ENCODE peak calls at places on chromosome 12, in seven cellular contexts. T is brain microvascular endothelial cell; K is PC-3; Z is uterus; S is CD8-positive, alpha-beta T cell; L is CD8-positive, alpha-beta memory T cell; D is lower leg skin. B is an unnamed sample.

GRCh38 chr12:19846561-19846960 is 407.3 kb downstream of the AEBP2 start:
- DNase-seq in T (peak), K (peak), Z (no peak), S (no peak), L (no peak), D (no peak), B (no peak)

GRCh38 chr12:6866163-6866919 is 990 bp upstream of the TPI1 start:
- DNase-seq in T (no peak), K (no peak), Z (no peak), S (no peak), L (no peak), D (no peak), B (no peak)

GRCh38 chr12:94147991-94148840 is at the start of gene PLXNC1:
- DNase-seq in T (no peak), K (no peak), Z (peak), S (peak), L (peak), D (peak), B (no peak)

GRCh38 chr12:15038137-15038536 is 65.3 kb downstream of the PDE6H start:
- DNase-seq in T (no peak), K (no peak), Z (no peak), S (no peak), L (no peak), D (no peak), B (no peak)

GRCh38 chr12:124809878-124810277 is 53.8 kb downstream of the SCARB1 start:
- DNase-seq in T (no peak), K (peak), Z (no peak), S (no peak), L (no peak), D (no peak), B (no peak)

GRCh38 chr12:110816248-110816647 is 30.5 kb upstream of the CCDC63 start:
- DNase-seq in T (no peak), K (no peak), Z (no peak), S (no peak), L (no peak), D (no peak), B (no peak)

GRCh38 chr12:117470804-117471203 is 109.4 kb upstream of the NOS1 start:
- DNase-seq in T (no peak), K (peak), Z (no peak), S (no peak), L (no peak), D (no peak), B (no peak)

GRCh38 chr12:76757694-76758093 is 6.2 kb upstream of the ZDHHC17 start:
- DNase-seq in T (peak), K (no peak), Z (no peak), S (no peak), L (no peak), D (no peak), B (no peak)

GRCh38 chr12:55847603-55848329 is 5.0 kb upstream of the MMP19 start:
- DNase-seq in T (peak), K (peak), Z (peak), S (no peak), L (no peak), D (peak), B (no peak)

GRCh38 chr12:111503116-111503515 is 96.0 kb downstream of the ATXN2 start:
- DNase-seq in T (no peak), K (no peak), Z (no peak), S (no peak), L (no peak), D (no peak), B (no peak)

GRCh38 chr12:54991161-54991991 is 6.8 kb upstream of the TESPA1 start:
- DNase-seq in T (no peak), K (no peak), Z (no peak), S (no peak), L (no peak), D (no peak), B (peak)

GRCh38 chr12:7934560-7935463 is 1.2 kb downstream of the SLC2A3 start:
- DNase-seq in T (no peak), K (no peak), Z (no peak), S (no peak), L (no peak), D (no peak), B (no peak)

GRCh38 chr12:5441497-5442236 is 9.8 kb downstream of the NTF3 start:
- DNase-seq in T (peak), K (peak), Z (no peak), S (no peak), L (no peak), D (no peak), B (no peak)

GRCh38 chr12:130716918-130717306 is 813 bp upstream of the RIMBP2 start:
- DNase-seq in T (no peak), K (no peak), Z (no peak), S (no peak), L (no peak), D (no peak), B (no peak)

GRCh38 chr12:14129601-14130178 is 148.3 kb upstream of the GRIN2B start:
- DNase-seq in T (no peak), K (no peak), Z (no peak), S (no peak), L (no peak), D (no peak), B (no peak)

GRCh38 chr12:124411953-124412645 is 117.2 kb downstream of the RFLNA start:
- DNase-seq in T (no peak), K (no peak), Z (peak), S (no peak), L (no peak), D (no peak), B (no peak)

GRCh38 chr12:27787559-27787958 is 7.5 kb upstream of the MANSC4 start:
- DNase-seq in T (no peak), K (no peak), Z (no peak), S (no peak), L (no peak), D (no peak), B (no peak)

GRCh38 chr12:47071241-47071852 is 8.1 kb upstream of the PCED1B start:
- DNase-seq in T (no peak), K (peak), Z (no peak), S (no peak), L (no peak), D (no peak), B (no peak)

GRCh38 chr12:116539905-116540482 is 19.2 kb upstream of the MAP1LC3B2 start:
- DNase-seq in T (peak), K (peak), Z (peak), S (no peak), L (no peak), D (peak), B (no peak)

GRCh38 chr12:102216086-102216691 is 18.6 kb upstream of the PMCH start:
- DNase-seq in T (peak), K (peak), Z (no peak), S (no peak), L (no peak), D (no peak), B (no peak)

GRCh38 chr12:54591001-54591591 is 2.6 kb upstream of the PPP1R1A start:
- DNase-seq in T (no peak), K (no peak), Z (no peak), S (no peak), L (no peak), D (no peak), B (no peak)

GRCh38 chr12:59699408-59700144 is 103.7 kb downstream of the SLC16A7 start:
- DNase-seq in T (peak), K (no peak), Z (no peak), S (no peak), L (no peak), D (no peak), B (no peak)

GRCh38 chr12:23888396-23889068 is 60.9 kb downstream of the SOX5 start:
- DNase-seq in T (no peak), K (no peak), Z (no peak), S (no peak), L (no peak), D (no peak), B (no peak)

GRCh38 chr12:2692156-2692555 is 102.6 kb upstream of the FKBP4 start:
- DNase-seq in T (no peak), K (no peak), Z (no peak), S (no peak), L (no peak), D (peak), B (no peak)

GRCh38 chr12:104137175-104137901 is 672 bp downstream of the NFYB start:
- DNase-seq in T (no peak), K (peak), Z (peak), S (peak), L (peak), D (no peak), B (peak)

GRCh38 chr12:71125949-71126348 is 31.9 kb downstream of the TSPAN8 start:
- DNase-seq in T (no peak), K (no peak), Z (no peak), S (no peak), L (no peak), D (no peak), B (no peak)
- H3K4me3 ChIP-seq in T (no peak), K (no peak), Z (no peak), S (no peak), L (no peak), D (no peak), B (no peak)

GRCh38 chr12:82832091-82832490 is 145.4 kb downstream of the TMTC2 start:
- DNase-seq in T (no peak), K (no peak), Z (no peak), S (no peak), L (no peak), D (no peak), B (no peak)
- H3K4me3 ChIP-seq in T (no peak), K (no peak), Z (no peak), S (no peak), L (no peak), D (no peak), B (no peak)

GRCh38 chr12:114691810-114692557 is 8.0 kb upstream of the TBX3 start:
- DNase-seq in T (no peak), K (peak), Z (no peak), S (no peak), L (no peak), D (no peak), B (no peak)
- H3K4me3 ChIP-seq in T (no peak), K (peak), Z (peak), S (no peak), L (no peak), D (peak), B (no peak)

DNA sequence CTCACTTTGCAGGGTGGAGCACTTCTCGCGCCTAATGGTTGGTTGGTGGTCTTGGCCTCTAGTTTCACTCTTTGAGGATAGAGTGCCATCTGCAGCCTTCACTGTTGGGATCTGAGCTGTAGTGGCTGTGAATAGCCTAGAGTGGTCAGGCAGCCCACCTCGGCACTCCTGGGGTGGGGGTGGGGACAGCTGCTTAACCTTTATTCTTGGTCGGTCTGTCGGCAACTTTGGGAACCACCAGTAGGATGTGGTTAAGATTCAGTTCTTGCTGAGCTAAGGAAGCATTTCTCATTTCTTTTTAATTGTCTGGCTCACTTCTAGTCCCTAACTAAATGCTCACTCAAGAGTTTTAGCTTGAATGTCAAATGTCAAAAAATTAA is 21.1 kb downstream of the TMBIM6 start:
- DNase-seq in T (no peak), K (no peak), Z (no peak), S (no peak), L (no peak), D (peak), B (no peak)
- H3K4me3 ChIP-seq in T (no peak), K (no peak), Z (no peak), S (no peak), L (no peak), D (no peak), B (no peak)

GRCh38 chr12:50685641-50686040 is 78.3 kb upstream of the ATF1 start:
- DNase-seq in T (no peak), K (no peak), Z (no peak), S (no peak), L (no peak), D (no peak), B (no peak)

GRCh38 chr12:50689437-50689836 is 74.5 kb upstream of the ATF1 start:
- DNase-seq in T (no peak), K (no peak), Z (no peak), S (no peak), L (no peak), D (no peak), B (no peak)

GRCh38 chr12:50686976-50687375 is 76.9 kb upstream of the ATF1 start:
- DNase-seq in T (no peak), K (no peak), Z (no peak), S (no peak), L (no peak), D (no peak), B (no peak)

GRCh38 chr12:50690923-50691322 is 73.0 kb upstream of the ATF1 start:
- DNase-seq in T (no peak), K (no peak), Z (no peak), S (no peak), L (no peak), D (peak), B (no peak)

DNA sequence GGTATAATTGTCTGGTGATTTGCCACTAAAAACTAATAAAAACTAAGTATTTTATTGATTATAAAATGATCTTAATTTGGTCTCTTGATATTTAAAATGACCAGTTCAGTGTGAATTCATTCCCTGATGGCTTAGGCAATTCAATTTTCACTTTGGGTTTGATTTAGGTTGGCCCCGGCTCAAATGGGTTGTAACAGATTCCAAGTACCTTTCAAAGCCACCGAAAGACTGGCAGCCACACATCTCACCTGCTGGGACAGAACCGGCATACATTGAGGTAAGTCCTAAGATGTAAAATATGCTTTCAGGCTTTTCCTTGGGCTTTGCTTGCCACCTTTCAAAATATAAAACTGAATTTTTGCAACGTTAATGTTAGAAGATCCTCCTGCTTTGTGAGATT is 77.5 kb upstream of the ATF1 start:
- DNase-seq in T (no peak), K (no peak), Z (no peak), S (no peak), L (no peak), D (no peak), B (no peak)
- H3K4me3 ChIP-seq in T (no peak), K (no peak), Z (no peak), S (no peak), L (no peak), D (no peak), B (no peak)

DNA sequence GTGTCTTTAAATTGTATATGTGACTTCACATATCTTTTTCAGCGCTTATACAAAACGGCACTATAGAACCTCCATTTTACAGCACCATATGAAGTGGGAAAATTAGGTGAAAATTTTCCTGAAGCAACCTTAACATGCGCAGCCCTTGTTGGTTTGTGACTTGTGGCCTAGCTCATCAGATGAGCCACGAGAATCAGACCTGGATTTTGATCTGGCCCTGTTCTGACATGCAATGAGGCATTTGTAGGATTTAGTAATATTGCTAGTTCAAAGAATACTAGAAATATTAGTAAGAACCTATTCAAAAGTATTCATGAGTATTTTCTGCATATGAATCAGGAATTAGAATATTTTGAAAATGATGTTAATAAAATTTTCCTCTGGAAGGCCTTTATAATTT is 2.9 kb downstream of the CDKN1B start:
- DNase-seq in T (no peak), K (peak), Z (no peak), S (no peak), L (no peak), D (no peak), B (no peak)
- H3K4me3 ChIP-seq in T (peak), K (peak), Z (peak), S (peak), L (peak), D (no peak), B (peak)

GRCh38 chr12:1536817-1537216 is 57.6 kb downstream of the FBXL14 start:
- DNase-seq in T (no peak), K (no peak), Z (no peak), S (no peak), L (no peak), D (peak), B (no peak)

GRCh38 chr12:1533205-1533601 is 61.2 kb downstream of the FBXL14 start:
- DNase-seq in T (no peak), K (no peak), Z (no peak), S (no peak), L (no peak), D (peak), B (no peak)

GRCh38 chr12:1533602-1534304 is 60.6 kb downstream of the FBXL14 start:
- DNase-seq in T (peak), K (no peak), Z (no peak), S (peak), L (peak), D (peak), B (peak)

GRCh38 chr12:1532796-1533195 is 61.6 kb downstream of the FBXL14 start:
- DNase-seq in T (no peak), K (no peak), Z (no peak), S (no peak), L (no peak), D (peak), B (no peak)

DNA sequence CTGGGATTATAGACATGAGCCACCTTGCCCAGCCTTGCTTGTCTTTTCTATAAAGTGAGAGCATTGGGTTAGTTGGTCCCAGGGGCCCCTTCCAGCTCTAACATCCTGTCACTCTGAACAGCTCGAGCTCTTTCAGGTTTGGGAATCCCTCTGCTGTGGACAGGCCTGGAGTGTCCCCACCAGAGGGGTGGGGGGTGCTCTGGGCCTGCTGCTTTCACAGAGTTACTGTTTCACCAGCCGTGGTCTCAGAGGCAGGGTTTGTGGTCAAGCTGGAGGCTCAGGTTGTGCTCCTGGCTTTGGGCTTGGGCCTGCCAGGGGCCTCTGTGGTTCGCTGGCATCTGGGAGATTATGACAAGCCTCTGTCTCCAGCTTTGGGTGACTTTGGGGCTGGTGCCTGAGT is 59.7 kb downstream of the FBXL14 start:
- DNase-seq in T (no peak), K (no peak), Z (no peak), S (no peak), L (no peak), D (peak), B (no peak)
- H3K4me3 ChIP-seq in T (no peak), K (no peak), Z (no peak), S (no peak), L (no peak), D (no peak), B (peak)

GRCh38 chr12:108317303-108318283 is 21.5 kb downstream of the CMKLR1 start:
- DNase-seq in T (no peak), K (no peak), Z (no peak), S (no peak), L (no peak), D (no peak), B (no peak)
- H3K4me3 ChIP-seq in T (no peak), K (no peak), Z (no peak), S (no peak), L (no peak), D (no peak), B (no peak)

DNA sequence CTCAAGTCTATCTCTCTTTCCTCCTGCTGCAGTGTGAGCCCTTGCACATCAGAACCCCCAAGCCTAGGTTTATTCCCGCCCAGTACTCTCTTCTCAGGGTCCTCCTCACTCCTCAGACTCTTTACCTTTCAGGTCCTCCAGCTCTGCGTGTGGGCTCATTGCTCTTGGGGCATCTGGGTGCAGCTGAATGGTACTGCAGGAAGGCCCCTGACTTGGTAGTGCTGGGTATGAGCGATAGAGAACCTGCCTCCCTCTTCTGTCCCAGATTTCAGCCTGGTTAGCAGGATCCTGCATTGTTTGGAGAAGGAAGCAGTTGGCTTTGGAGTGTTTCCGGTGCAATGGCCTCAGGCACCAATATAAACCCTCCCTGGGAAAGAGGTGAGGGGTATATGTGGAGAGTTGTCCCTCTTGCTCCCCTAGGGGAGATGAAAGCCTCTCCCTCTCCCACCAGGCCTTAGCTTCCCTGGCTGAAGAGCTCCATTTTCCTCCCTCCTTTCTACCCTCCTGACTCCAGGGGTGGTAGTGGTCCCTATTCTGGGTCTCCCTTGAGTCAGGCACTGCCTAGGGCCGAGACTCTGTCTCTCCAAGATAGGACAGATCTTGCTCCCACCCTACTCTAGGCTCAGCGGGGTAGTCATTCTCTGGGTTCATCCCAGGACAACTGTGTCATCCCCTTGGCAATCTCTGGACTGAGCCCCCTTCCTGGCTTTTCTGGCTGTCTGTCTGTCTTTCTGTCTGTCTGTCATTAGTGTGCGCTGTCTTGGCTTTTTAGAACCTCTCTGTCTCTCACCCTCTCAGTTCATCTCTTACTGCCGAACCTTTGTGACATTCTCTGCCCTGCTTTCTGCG is 3.8 kb downstream of the LRP1 start:
- DNase-seq in T (no peak), K (no peak), Z (no peak), S (no peak), L (no peak), D (no peak), B (no peak)
- H3K4me3 ChIP-seq in T (peak), K (no peak), Z (peak), S (no peak), L (no peak), D (no peak), B (no peak)